ENCODE peak calls at places on chromosomes 6 and 20, in nine cellular contexts. One of them, this sample, is unnamed.

GRCh38 chr20:8983478-8984345 is 85.2 kb upstream of the PLCB4 start:
- DNase-seq in GM23248: no peak
- DNase-seq in NT2/D1: no peak
- DNase-seq in HL-60: no peak
- DNase-seq in GM12878: no peak
- DNase-seq in heart right ventricle: no peak
- DNase-seq in GM12865: no peak
- DNase-seq in HepG2: no peak
- DNase-seq in skeletal muscle cell: no peak
- DNase-seq in this sample: no peak

GRCh38 chr6:20092071-20092566 is 120.2 kb downstream of the MBOAT1 start:
- DNase-seq in HepG2: peak
- DNase-seq in GM23248: peak
- DNase-seq in heart right ventricle: no peak
- DNase-seq in HL-60: peak
- DNase-seq in GM12878: peak
- DNase-seq in NT2/D1: peak
- DNase-seq in GM12865: peak
- DNase-seq in skeletal muscle cell: peak
- DNase-seq in this sample: peak

GRCh38 chr20:59010995-59011873 is 4.2 kb upstream of the CTSZ start:
- DNase-seq in GM12865: no peak
- DNase-seq in GM23248: peak
- DNase-seq in skeletal muscle cell: peak
- DNase-seq in HL-60: no peak
- DNase-seq in HepG2: peak
- DNase-seq in NT2/D1: no peak
- DNase-seq in GM12878: no peak
- DNase-seq in heart right ventricle: peak
- DNase-seq in this sample: no peak

GRCh38 chr20:62238569-62239277 is 402 bp downstream of the OSBPL2 start:
- DNase-seq in NT2/D1: no peak
- DNase-seq in heart right ventricle: no peak
- DNase-seq in GM12878: no peak
- DNase-seq in skeletal muscle cell: no peak
- DNase-seq in HL-60: peak
- DNase-seq in GM12865: peak
- DNase-seq in HepG2: no peak
- DNase-seq in GM23248: peak
- DNase-seq in this sample: no peak

GRCh38 chr20:60036346-60037119 is 78.3 kb downstream of the CDH26 start:
- DNase-seq in heart right ventricle: no peak
- DNase-seq in GM12865: no peak
- DNase-seq in NT2/D1: no peak
- DNase-seq in GM23248: no peak
- DNase-seq in GM12878: no peak
- DNase-seq in skeletal muscle cell: no peak
- DNase-seq in HL-60: no peak
- DNase-seq in HepG2: no peak
- DNase-seq in this sample: no peak

GRCh38 chr6:23659125-23659524 is 466.9 kb upstream of the NRSN1 start:
- DNase-seq in NT2/D1: peak
- DNase-seq in heart right ventricle: no peak
- DNase-seq in HepG2: peak
- DNase-seq in GM12878: no peak
- DNase-seq in GM23248: peak
- DNase-seq in GM12865: no peak
- DNase-seq in HL-60: no peak
- DNase-seq in skeletal muscle cell: no peak
- DNase-seq in this sample: no peak

GRCh38 chr6:112145080-112145573 is 57.7 kb downstream of the FAM229B start:
- DNase-seq in heart right ventricle: no peak
- DNase-seq in GM12865: no peak
- DNase-seq in HL-60: no peak
- DNase-seq in GM12878: no peak
- DNase-seq in NT2/D1: no peak
- DNase-seq in skeletal muscle cell: no peak
- DNase-seq in HepG2: peak
- DNase-seq in GM23248: no peak
- DNase-seq in this sample: no peak

GRCh38 chr6:139965393-139965792 is 590.9 kb upstream of the CITED2 start:
- DNase-seq in HL-60: no peak
- DNase-seq in heart right ventricle: no peak
- DNase-seq in skeletal muscle cell: no peak
- DNase-seq in GM23248: peak
- DNase-seq in HepG2: no peak
- DNase-seq in NT2/D1: no peak
- DNase-seq in GM12865: no peak
- DNase-seq in GM12878: no peak
- DNase-seq in this sample: no peak

GRCh38 chr6:102474041-102474807 is 1080.7 kb downstream of the GRIK2 start:
- DNase-seq in HepG2: no peak
- DNase-seq in HL-60: peak
- DNase-seq in skeletal muscle cell: no peak
- DNase-seq in GM23248: no peak
- DNase-seq in NT2/D1: no peak
- DNase-seq in GM12865: no peak
- DNase-seq in heart right ventricle: no peak
- DNase-seq in GM12878: no peak
- DNase-seq in this sample: no peak

GRCh38 chr6:34671362-34671761 is 25.2 kb downstream of the ILRUN start:
- DNase-seq in HL-60: no peak
- DNase-seq in heart right ventricle: no peak
- DNase-seq in GM12878: no peak
- DNase-seq in skeletal muscle cell: no peak
- DNase-seq in GM23248: peak
- DNase-seq in NT2/D1: no peak
- DNase-seq in HepG2: no peak
- DNase-seq in GM12865: no peak
- DNase-seq in this sample: no peak

GRCh38 chr20:25274481-25274880 is 26.6 kb downstream of the PYGB start:
- DNase-seq in heart right ventricle: peak
- DNase-seq in NT2/D1: no peak
- DNase-seq in GM23248: no peak
- DNase-seq in skeletal muscle cell: no peak
- DNase-seq in GM12865: no peak
- DNase-seq in HL-60: no peak
- DNase-seq in GM12878: no peak
- DNase-seq in HepG2: no peak
- DNase-seq in this sample: no peak

GRCh38 chr6:7580927-7581618 is 8.9 kb upstream of the SNRNP48 start:
- DNase-seq in heart right ventricle: no peak
- DNase-seq in HL-60: peak
- DNase-seq in NT2/D1: no peak
- DNase-seq in GM23248: no peak
- DNase-seq in GM12878: no peak
- DNase-seq in HepG2: peak
- DNase-seq in skeletal muscle cell: no peak
- DNase-seq in GM12865: no peak
- DNase-seq in this sample: no peak

GRCh38 chr20:40948352-40949267 is 80.0 kb upstream of the TOP1 start:
- DNase-seq in GM12878: no peak
- DNase-seq in GM12865: no peak
- DNase-seq in skeletal muscle cell: no peak
- DNase-seq in GM23248: no peak
- DNase-seq in HL-60: no peak
- DNase-seq in NT2/D1: no peak
- DNase-seq in HepG2: no peak
- DNase-seq in heart right ventricle: no peak
- DNase-seq in this sample: no peak

GRCh38 chr6:57267586-57268293 is 45.6 kb upstream of the RAB23 start:
- DNase-seq in HL-60: peak
- DNase-seq in heart right ventricle: peak
- DNase-seq in GM12865: peak
- DNase-seq in skeletal muscle cell: peak
- DNase-seq in NT2/D1: no peak
- DNase-seq in HepG2: peak
- DNase-seq in GM23248: peak
- DNase-seq in GM12878: peak
- DNase-seq in this sample: peak

GRCh38 chr20:33559212-33559611 is 69.3 kb downstream of the CBFA2T2 start:
- DNase-seq in HL-60: no peak
- DNase-seq in skeletal muscle cell: no peak
- DNase-seq in GM12878: no peak
- DNase-seq in heart right ventricle: no peak
- DNase-seq in NT2/D1: no peak
- DNase-seq in GM23248: no peak
- DNase-seq in GM12865: no peak
- DNase-seq in HepG2: no peak
- DNase-seq in this sample: no peak

GRCh38 chr20:57442160-57442887 is 51.1 kb downstream of the RBM38 start:
- DNase-seq in GM23248: no peak
- DNase-seq in skeletal muscle cell: no peak
- DNase-seq in GM12878: no peak
- DNase-seq in heart right ventricle: no peak
- DNase-seq in GM12865: no peak
- DNase-seq in HepG2: no peak
- DNase-seq in HL-60: no peak
- DNase-seq in NT2/D1: no peak
- DNase-seq in this sample: no peak

GRCh38 chr20:48615871-48616270 is 211.9 kb downstream of the PREX1 start:
- DNase-seq in GM12865: no peak
- DNase-seq in skeletal muscle cell: no peak
- DNase-seq in NT2/D1: no peak
- DNase-seq in GM12878: no peak
- DNase-seq in heart right ventricle: no peak
- DNase-seq in HepG2: no peak
- DNase-seq in GM23248: no peak
- DNase-seq in HL-60: no peak
- DNase-seq in this sample: no peak

GRCh38 chr6:72422126-72422680 is 199.7 kb upstream of the KCNQ5 start:
- DNase-seq in GM12878: no peak
- DNase-seq in GM12865: no peak
- DNase-seq in NT2/D1: no peak
- DNase-seq in heart right ventricle: no peak
- DNase-seq in skeletal muscle cell: no peak
- DNase-seq in GM23248: peak
- DNase-seq in HL-60: no peak
- DNase-seq in HepG2: no peak
- DNase-seq in this sample: no peak

GRCh38 chr6:13924146-13924948 is 405 bp upstream of the RNF182 start:
- DNase-seq in heart right ventricle: peak
- DNase-seq in GM12878: no peak
- DNase-seq in skeletal muscle cell: no peak
- DNase-seq in NT2/D1: no peak
- DNase-seq in GM23248: peak
- DNase-seq in HepG2: no peak
- DNase-seq in GM12865: peak
- DNase-seq in HL-60: peak
- DNase-seq in this sample: peak

GRCh38 chr6:15444881-15445280 is 199.0 kb downstream of the JARID2 start:
- DNase-seq in skeletal muscle cell: no peak
- DNase-seq in GM12865: no peak
- DNase-seq in HepG2: peak
- DNase-seq in HL-60: no peak
- DNase-seq in GM23248: no peak
- DNase-seq in NT2/D1: no peak
- DNase-seq in heart right ventricle: no peak
- DNase-seq in GM12878: no peak
- DNase-seq in this sample: no peak

GRCh38 chr6:119587537-119587936 is 238.0 kb upstream of the MAN1A1 start:
- DNase-seq in heart right ventricle: no peak
- DNase-seq in skeletal muscle cell: no peak
- DNase-seq in HepG2: no peak
- DNase-seq in NT2/D1: no peak
- DNase-seq in GM12878: no peak
- DNase-seq in HL-60: no peak
- DNase-seq in GM12865: no peak
- DNase-seq in GM23248: peak
- DNase-seq in this sample: no peak

DNA sequence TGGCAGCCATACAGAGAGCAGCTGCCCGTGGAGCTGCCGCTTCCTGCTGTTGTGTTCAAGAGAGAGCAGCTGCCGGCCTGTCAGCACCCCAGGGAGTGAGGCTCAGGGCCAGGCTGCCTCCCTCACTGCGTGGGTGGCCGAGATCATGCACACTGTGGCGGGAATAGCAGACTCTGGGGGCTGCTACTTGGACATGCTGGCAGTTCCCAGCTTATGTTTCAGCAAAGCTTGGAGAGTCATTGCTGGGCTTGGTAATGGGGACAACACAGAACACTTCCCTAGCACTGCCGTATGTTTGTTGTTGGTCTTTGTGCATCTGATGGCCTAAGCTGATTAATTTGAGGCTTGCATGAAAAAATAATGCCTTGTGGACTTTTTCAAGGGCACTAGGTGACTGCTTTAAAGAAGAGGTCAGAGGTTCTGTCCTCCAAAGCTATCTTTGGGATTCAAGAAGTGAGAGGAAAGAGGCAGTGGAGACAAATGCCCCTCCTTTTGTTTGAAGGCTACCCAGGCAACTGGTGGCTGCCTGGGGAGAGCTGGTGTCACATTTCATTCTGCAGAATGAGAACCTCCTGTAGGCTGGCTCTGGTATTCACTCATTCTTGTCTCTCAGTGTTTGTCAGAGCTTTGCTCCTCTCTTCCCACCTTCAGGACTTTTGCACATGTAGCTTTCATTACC is 18.8 kb downstream of the MRAP2 start:
- DNase-seq in HepG2: peak
- DNase-seq in GM12878: no peak
- DNase-seq in NT2/D1: peak
- DNase-seq in HL-60: no peak
- DNase-seq in GM12865: no peak
- DNase-seq in GM23248: peak
- DNase-seq in heart right ventricle: peak
- DNase-seq in skeletal muscle cell: peak
- DNase-seq in this sample: no peak
- H3K4me3 ChIP-seq in HepG2: peak
- H3K4me3 ChIP-seq in GM12878: no peak
- H3K4me3 ChIP-seq in NT2/D1: peak
- H3K4me3 ChIP-seq in HL-60: no peak
- H3K4me3 ChIP-seq in GM12865: no peak
- H3K4me3 ChIP-seq in GM23248: peak
- H3K4me3 ChIP-seq in heart right ventricle: no peak
- H3K4me3 ChIP-seq in skeletal muscle cell: peak
- H3K4me3 ChIP-seq in this sample: no peak

GRCh38 chr6:12748815-12749521 is 32.4 kb downstream of the PHACTR1 start:
- DNase-seq in GM23248: peak
- DNase-seq in HepG2: no peak
- DNase-seq in NT2/D1: peak
- DNase-seq in GM12878: no peak
- DNase-seq in heart right ventricle: no peak
- DNase-seq in GM12865: no peak
- DNase-seq in HL-60: no peak
- DNase-seq in skeletal muscle cell: no peak
- DNase-seq in this sample: no peak
- H3K4me3 ChIP-seq in GM23248: peak
- H3K4me3 ChIP-seq in HepG2: no peak
- H3K4me3 ChIP-seq in NT2/D1: peak
- H3K4me3 ChIP-seq in GM12878: no peak
- H3K4me3 ChIP-seq in heart right ventricle: no peak
- H3K4me3 ChIP-seq in GM12865: no peak
- H3K4me3 ChIP-seq in HL-60: no peak
- H3K4me3 ChIP-seq in skeletal muscle cell: peak
- H3K4me3 ChIP-seq in this sample: no peak

GRCh38 chr6:135418040-135418439 is 79.5 kb downstream of the AHI1 start:
- DNase-seq in HL-60: no peak
- DNase-seq in GM23248: no peak
- DNase-seq in skeletal muscle cell: no peak
- DNase-seq in NT2/D1: no peak
- DNase-seq in heart right ventricle: no peak
- DNase-seq in GM12878: no peak
- DNase-seq in HepG2: no peak
- DNase-seq in GM12865: no peak
- DNase-seq in this sample: no peak
- H3K4me3 ChIP-seq in HL-60: no peak
- H3K4me3 ChIP-seq in GM23248: no peak
- H3K4me3 ChIP-seq in skeletal muscle cell: no peak
- H3K4me3 ChIP-seq in NT2/D1: no peak
- H3K4me3 ChIP-seq in heart right ventricle: no peak
- H3K4me3 ChIP-seq in GM12878: no peak
- H3K4me3 ChIP-seq in HepG2: no peak
- H3K4me3 ChIP-seq in GM12865: no peak
- H3K4me3 ChIP-seq in this sample: no peak

GRCh38 chr6:41073203-41073967 is 611 bp downstream of the NFYA start:
- DNase-seq in GM12878: peak
- DNase-seq in GM23248: no peak
- DNase-seq in heart right ventricle: peak
- DNase-seq in HL-60: peak
- DNase-seq in GM12865: peak
- DNase-seq in NT2/D1: peak
- DNase-seq in HepG2: peak
- DNase-seq in skeletal muscle cell: peak
- DNase-seq in this sample: peak
- H3K4me3 ChIP-seq in GM12878: peak
- H3K4me3 ChIP-seq in GM23248: peak
- H3K4me3 ChIP-seq in heart right ventricle: peak
- H3K4me3 ChIP-seq in HL-60: peak
- H3K4me3 ChIP-seq in GM12865: peak
- H3K4me3 ChIP-seq in NT2/D1: peak
- H3K4me3 ChIP-seq in HepG2: peak
- H3K4me3 ChIP-seq in skeletal muscle cell: peak
- H3K4me3 ChIP-seq in this sample: peak

This sample was measured in Jurkat, Clone E6-1.